ENCODE peak calls at places on chromosome 20, in six cellular contexts. J is H9; Z is HCT116; W is IMR-90; C is suprapubic skin; N is CD8-positive, alpha-beta T cell. O is an unnamed sample.

GRCh38 chr20:9110916-9111432 is 42.1 kb downstream of the PLCB4 start:
- DNase-seq in W (no peak), Z (no peak), C (no peak), J (no peak), N (no peak), O (no peak)

GRCh38 chr20:57612436-57612835 is 7.8 kb downstream of the ZBP1 start:
- DNase-seq in N (no peak), Z (no peak), W (no peak), C (peak; percentile 63), J (no peak), O (no peak)

GRCh38 chr20:39751557-39752137 is 789.5 kb downstream of the DHX35 start:
- DNase-seq in Z (no peak), W (no peak), N (no peak), J (no peak), C (no peak), O (no peak)

GRCh38 chr20:3248167-3248992 is 9.4 kb upstream of the SLC4A11 start:
- DNase-seq in C (no peak), W (no peak), J (peak; percentile 73), Z (no peak), N (no peak), O (peak; percentile 61)

GRCh38 chr20:37526238-37526838 is 1.3 kb downstream of the BLCAP start:
- DNase-seq in W (peak; percentile 52), J (peak; percentile 82), C (no peak), Z (no peak), N (no peak), O (no peak)

GRCh38 chr20:13231031-13231752 is 10.1 kb downstream of the ISM1 start:
- DNase-seq in C (no peak), Z (no peak), W (peak; percentile 28), N (peak; percentile 41), J (no peak), O (no peak)

GRCh38 chr20:57633945-57634491 is 13.8 kb upstream of the ZBP1 start:
- DNase-seq in J (no peak), W (no peak), N (peak; percentile 25), Z (no peak), C (no peak), O (no peak)

GRCh38 chr20:12531626-12532025 is 477.1 kb upstream of the SPTLC3 start:
- DNase-seq in Z (no peak), J (no peak), C (no peak), N (no peak), W (no peak), O (no peak)

GRCh38 chr20:38255389-38255788 is 5.1 kb downstream of the KIAA1755 start:
- DNase-seq in C (peak; percentile 16), W (peak; percentile 59), J (no peak), Z (no peak), N (no peak), O (no peak)

GRCh38 chr20:58078741-58079522 is 149.5 kb downstream of the ANKRD60 start:
- DNase-seq in W (no peak), Z (no peak), N (no peak), C (peak; percentile 59), J (no peak), O (peak; percentile 28)

GRCh38 chr20:15107952-15108351 is 770.5 kb upstream of the FLRT3 start:
- DNase-seq in W (no peak), Z (no peak), J (no peak), N (no peak), C (no peak), O (no peak)

GRCh38 chr20:23565503-23566056 is 2.7 kb downstream of the CST9L start:
- DNase-seq in C (no peak), J (peak; percentile 16), W (no peak), N (no peak), Z (no peak), O (no peak)

GRCh38 chr20:57596998-57597939 is 23.0 kb downstream of the ZBP1 start:
- DNase-seq in W (peak; percentile 17), Z (peak; percentile 8), C (no peak), N (peak; percentile 73), J (peak; percentile 75), O (peak; percentile 66)

GRCh38 chr20:53972179-53972578 is 98.2 kb downstream of the BCAS1 start:
- DNase-seq in J (no peak), Z (no peak), C (no peak), W (no peak), N (no peak), O (no peak)

GRCh38 chr20:57195759-57196100 is 70.7 kb downstream of the BMP7 start:
- DNase-seq in N (no peak), C (no peak), J (no peak), W (no peak), Z (no peak), O (no peak)

GRCh38 chr20:973785-974194 is 28.3 kb downstream of the RSPO4 start:
- DNase-seq in W (peak; percentile 10), N (peak; percentile 17), J (peak; percentile 66), Z (peak; percentile 55), C (no peak), O (no peak)

GRCh38 chr20:59933296-59933848 is at the start of gene SYCP2:
- DNase-seq in W (no peak), J (peak; percentile 60), C (peak; percentile 79), N (peak; percentile 65), Z (no peak), O (peak; percentile 78)

GRCh38 chr20:1815502-1816085 is 79.6 kb upstream of the SIRPA start:
- DNase-seq in N (no peak), Z (no peak), W (no peak), J (peak; percentile 4), C (no peak), O (no peak)

GRCh38 chr20:20491110-20491783 is 123.3 kb downstream of the INSM1 start:
- DNase-seq in J (no peak), W (peak; percentile 82), Z (no peak), N (no peak), C (no peak), O (no peak)

GRCh38 chr20:2348336-2348735 is 32.4 kb upstream of the TGM6 start:
- DNase-seq in N (no peak), Z (no peak), W (no peak), J (no peak), C (no peak), O (no peak)

GRCh38 chr20:59027746-59028320 is 4.3 kb downstream of the ATP5F1E start:
- DNase-seq in N (no peak), Z (no peak), C (no peak), J (no peak), W (peak; percentile 78), O (no peak)

GRCh38 chr20:17749979-17750721 is 50.4 kb downstream of the BANF2 start:
- DNase-seq in Z (no peak), J (no peak), C (peak; percentile 86), W (peak; percentile 65), N (no peak), O (peak; percentile 82)

GRCh38 chr20:47143658-47144057 is 212.8 kb downstream of the ZMYND8 start:
- DNase-seq in Z (no peak), N (no peak), C (no peak), W (no peak), J (no peak), O (no peak)

GRCh38 chr20:23043376-23043775 is 6.1 kb downstream of the THBD start:
- DNase-seq in J (no peak), Z (no peak), N (no peak), C (no peak), W (no peak), O (no peak)

GRCh38 chr20:49983123-49983847 is 505 bp downstream of the SNAI1 start:
- DNase-seq in W (no peak), C (no peak), N (no peak), Z (no peak), J (no peak), O (no peak)

GRCh38 chr20:57062241-57062640 is 204.2 kb downstream of the BMP7 start:
- DNase-seq in W (no peak), Z (no peak), J (no peak), C (no peak), N (no peak), O (no peak)

DNA sequence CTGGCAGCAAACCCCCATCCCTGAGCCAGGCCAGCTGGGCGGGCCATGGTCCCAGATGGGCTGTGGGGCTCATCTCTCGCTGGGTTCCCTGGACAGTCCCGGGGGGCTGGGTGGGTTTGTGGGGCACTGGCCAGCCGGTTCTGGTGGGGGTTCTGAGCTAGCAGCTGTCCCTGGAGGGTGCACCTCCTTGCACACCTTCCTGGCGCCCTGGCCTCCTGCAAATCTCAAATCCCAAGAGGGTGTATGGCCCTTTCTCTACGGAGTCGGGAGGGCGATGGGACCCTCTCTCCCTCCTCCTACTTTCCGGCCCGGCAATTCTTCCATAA is 1.2 kb upstream of the LAMA5 start:
- DNase-seq in J (no peak), N (no peak), Z (no peak), C (no peak), W (no peak), O (no peak)
- H3K4me1 ChIP-seq in J (peaks cover 9% of the 10 kb centered on the region), N (peaks cover 17% of the 10 kb centered on the region), Z (peaks cover 62% of the 10 kb centered on the region), C (peaks cover 77% of the 10 kb centered on the region), W (peaks cover 33% of the 10 kb centered on the region), O (peaks cover 69% of the 10 kb centered on the region)

GRCh38 chr20:43939762-43940121 is 25.1 kb downstream of the TOX2 start:
- DNase-seq in N (no peak), W (no peak), J (no peak), C (no peak), Z (no peak), O (no peak)
- H3K27ac ChIP-seq in N (no peak overlapping the region), W (peak overlapping the region; percentile 75), J (no peak overlapping the region), C (no peak overlapping the region), Z (no peak overlapping the region), O (no peak overlapping the region)

GRCh38 chr20:63350597-63351379 is 10.4 kb downstream of the CHRNA4 start:
- DNase-seq in W (no peak), J (no peak), C (no peak), Z (no peak), N (no peak), O (no peak)

GRCh38 chr20:63352811-63353221 is 8.3 kb downstream of the CHRNA4 start:
- DNase-seq in C (no peak), W (no peak), J (no peak), Z (no peak), N (no peak), O (peak; percentile 54)

GRCh38 chr20:63351811-63352591 is 9.1 kb downstream of the CHRNA4 start:
- DNase-seq in J (peak; percentile 82), N (no peak), Z (no peak), W (no peak), C (no peak), O (no peak)

GRCh38 chr20:63350196-63350595 is 11.0 kb downstream of the CHRNA4 start:
- DNase-seq in W (no peak), C (no peak), N (no peak), Z (no peak), J (no peak), O (no peak)

GRCh38 chr20:63351380-63351700 is 9.8 kb downstream of the CHRNA4 start:
- DNase-seq in W (no peak), J (no peak), Z (no peak), C (no peak), N (no peak), O (no peak)
- H3K27me3 ChIP-seq in W (peaks cover 13% of the 10 kb centered on the region), J (no peaks in the 10 kb centered on the region), Z (no peaks in the 10 kb centered on the region), C (peaks cover 57% of the 10 kb centered on the region), N (no peaks in the 10 kb centered on the region), O (no peaks in the 10 kb centered on the region)

GRCh38 chr20:32965581-32966373 is 38.5 kb downstream of the SUN5 start:
- DNase-seq in C (peak; percentile 59), J (no peak), Z (no peak), N (peak; percentile 44), W (no peak), O (no peak)

GRCh38 chr20:32966881-32967781 is 37.1 kb downstream of the SUN5 start:
- DNase-seq in J (peak; percentile 21), Z (no peak), N (peak; percentile 56), W (no peak), C (peak; percentile 65), O (no peak)

GRCh38 chr20:32965115-32965514 is 39.1 kb downstream of the SUN5 start:
- DNase-seq in Z (no peak), J (no peak), W (no peak), N (no peak), C (peak; percentile 31), O (no peak)

GRCh38 chr20:32964575-32964974 is 39.7 kb downstream of the SUN5 start:
- DNase-seq in N (no peak), C (peak; percentile 41), W (no peak), J (no peak), Z (no peak), O (no peak)

GRCh38 chr20:32966382-32966781 is 37.9 kb downstream of the SUN5 start:
- DNase-seq in W (no peak), C (no peak), J (no peak), Z (no peak), N (no peak), O (no peak)
- H3K4me1 ChIP-seq in W (no peaks in the 10 kb centered on the region), C (no peaks in the 10 kb centered on the region), J (no peaks in the 10 kb centered on the region), Z (no peaks in the 10 kb centered on the region), N (peaks cover 74% of the 10 kb centered on the region), O (peaks cover 4% of the 10 kb centered on the region)

O was measured in heart left ventricle.